ENCODE peak calls at places on chromosomes 2 and 18, in four cellular contexts. M, Y, S and Z are unnamed samples.
A peak's percentile ranks its signal among the peaks of the same experiment; 100 is the strongest.

GRCh38 chr2:3432693-3433338 is 53.3 kb downstream of the TRAPPC12 start:
- DNase-seq in S (no peak), M (no peak), Y (no peak), Z (no peak)

GRCh38 chr2:181176540-181176939 is 196.1 kb downstream of the UBE2E3 start:
- DNase-seq in Y (peak; percentile 55), M (no peak), S (no peak), Z (no peak)

GRCh38 chr2:160292225-160292624 is 92.2 kb upstream of the ITGB6 start:
- DNase-seq in Y (no peak), M (no peak), S (no peak), Z (no peak)

GRCh38 chr2:206456078-206456769 is 12.9 kb downstream of the ADAM23 start:
- DNase-seq in M (no peak), S (no peak), Y (no peak), Z (peak; percentile 9)

GRCh38 chr18:55907352-55908045 is 319.5 kb upstream of the TCF4 start:
- DNase-seq in S (no peak), Y (no peak), M (no peak), Z (no peak)

GRCh38 chr18:9039441-9039950 is 63.0 kb upstream of the NDUFV2 start:
- DNase-seq in M (no peak), S (no peak), Y (no peak), Z (no peak)

GRCh38 chr2:77104554-77104953 is 417.6 kb downstream of the LRRTM4 start:
- DNase-seq in S (peak; percentile 46), M (no peak), Y (no peak), Z (no peak)

GRCh38 chr2:48248251-48248933 is 281.6 kb upstream of the STON1 start:
- DNase-seq in S (peak; percentile 90), M (peak; percentile 63), Y (peak; percentile 65), Z (peak; percentile 69)

GRCh38 chr2:224757934-224758548 is 41.9 kb upstream of the CCDC195 start:
- DNase-seq in M (no peak), S (no peak), Y (no peak), Z (no peak)

GRCh38 chr2:53945538-53945937 is 25.3 kb downstream of the PSME4 start:
- DNase-seq in S (no peak), Y (no peak), M (no peak), Z (no peak)

GRCh38 chr2:240655931-240656886 is 26.5 kb downstream of the AQP12B start:
- DNase-seq in M (no peak), S (peak; percentile 53), Y (no peak), Z (peak; percentile 15)

GRCh38 chr2:68487773-68488355 is 20.5 kb downstream of the APLF start:
- DNase-seq in M (no peak), S (peak; percentile 33), Y (no peak), Z (peak; percentile 60)

GRCh38 chr2:44269831-44270230 is 5.4 kb upstream of the SLC3A1 start:
- DNase-seq in M (no peak), S (no peak), Y (no peak), Z (no peak)

GRCh38 chr2:99421469-99421868 is 68.3 kb downstream of the REV1 start:
- DNase-seq in M (no peak), Y (no peak), S (no peak), Z (no peak)

GRCh38 chr18:27778925-27779324 is 398.0 kb downstream of the CDH2 start:
- DNase-seq in M (no peak), Y (no peak), S (no peak), Z (no peak)

GRCh38 chr2:197089659-197090058 is 163.2 kb upstream of the PGAP1 start:
- DNase-seq in Y (no peak), M (no peak), S (no peak), Z (no peak)

GRCh38 chr2:239266779-239267410 is 133.9 kb downstream of the HDAC4 start:
- DNase-seq in S (no peak), Y (no peak), M (no peak), Z (no peak)

GRCh38 chr18:25503567-25504081 is 151.7 kb upstream of the ZNF521 start:
- DNase-seq in M (peak; percentile 33), Y (peak; percentile 63), S (no peak), Z (peak; percentile 53)

GRCh38 chr18:3103576-3103975 is 90.6 kb upstream of the LPIN2 start:
- DNase-seq in Y (no peak), S (no peak), M (no peak), Z (no peak)

GRCh38 chr2:16746833-16747232 is 81.2 kb upstream of the CYRIA start:
- DNase-seq in M (no peak), Y (no peak), S (no peak), Z (no peak)

GRCh38 chr2:239151201-239152131 is 249.4 kb downstream of the HDAC4 start:
- DNase-seq in S (no peak), Y (no peak), M (no peak), Z (no peak)

GRCh38 chr18:48932822-48933510 is 17.8 kb downstream of the SMAD7 start:
- DNase-seq in S (no peak), M (no peak), Y (no peak), Z (no peak)

GRCh38 chr2:231975001-231975400 is 13.5 kb downstream of the DIS3L2 start:
- DNase-seq in S (no peak), M (no peak), Y (no peak), Z (no peak)

GRCh38 chr2:241728627-241729026 is 5.8 kb upstream of the D2HGDH start:
- DNase-seq in M (no peak), S (no peak), Y (no peak), Z (no peak)

GRCh38 chr2:133657591-133657990 is 89.3 kb upstream of the NCKAP5 start:
- DNase-seq in M (no peak), Y (no peak), S (peak; percentile 79), Z (no peak)

GRCh38 chr2:5367321-5367720 is 324.9 kb upstream of the SOX11 start:
- DNase-seq in S (no peak), M (no peak), Y (no peak), Z (no peak)

GRCh38 chr2:225824748-225825449 is 425.4 kb downstream of the NYAP2 start:
- DNase-seq in M (no peak), S (no peak), Y (no peak), Z (no peak)

GRCh38 chr2:42510191-42510929 is 16.6 kb upstream of the KCNG3 start:
- DNase-seq in Y (no peak), M (no peak), S (peak; percentile 44), Z (no peak)

GRCh38 chr2:100733344-100734187 is 86.4 kb upstream of the NPAS2 start:
- DNase-seq in Y (no peak), M (no peak), S (peak; percentile 68), Z (peak; percentile 38)